ENCODE peak calls at places on chromosomes 3 and 15, in six cellular contexts. R is RCC 7860; Y is caudate nucleus; Z is stimulated activated CD4-positive, alpha-beta T cell treated with anti-CD3 and anti-CD28 coated beads, Interleukin-2, amount 100 ng/mL, for 4 hours; V is left lobe of liver; B is T1000. I is an unnamed sample.

GRCh38 chr3:31010491-31010890 is 116.0 kb upstream of the GADL1 start:
- DNase-seq in R (no peak), Y (no peak), Z (no peak), V (no peak), B (no peak), I (no peak)

GRCh38 chr3:120311863-120312794 is 27.1 kb upstream of the GPR156 start:
- DNase-seq in R (no peak), Y (no peak), Z (no peak), V (no peak), B (no peak), I (no peak)

GRCh38 chr15:35973019-35973418 is 427.1 kb upstream of the DPH6 start:
- DNase-seq in R (no peak), Y (no peak), Z (no peak), V (no peak), B (no peak), I (no peak)

GRCh38 chr3:140859592-140860336 is 81.9 kb upstream of the SLC25A36 start:
- DNase-seq in R (no peak), Y (no peak), Z (no peak), V (no peak), B (no peak), I (no peak)

GRCh38 chr15:40353697-40354096 is 2.9 kb downstream of the PHGR1 start:
- DNase-seq in R (no peak), Y (no peak), Z (no peak), V (peak), B (no peak), I (no peak)

GRCh38 chr3:183008799-183009198 is 28.5 kb upstream of the DCUN1D1 start:
- DNase-seq in R (no peak), Y (no peak), Z (no peak), V (no peak), B (no peak), I (no peak)

GRCh38 chr15:88476635-88477038 is 9.1 kb downstream of the MRPS11 start:
- DNase-seq in R (no peak), Y (no peak), Z (peak), V (peak), B (no peak), I (no peak)

GRCh38 chr3:29512620-29513019 is 231.7 kb downstream of the RBMS3 start:
- DNase-seq in R (no peak), Y (no peak), Z (no peak), V (no peak), B (no peak), I (no peak)

GRCh38 chr3:27326211-27326948 is 42.8 kb downstream of the NEK10 start:
- DNase-seq in R (no peak), Y (no peak), Z (no peak), V (no peak), B (peak), I (no peak)

GRCh38 chr3:112670824-112671223 is 29.9 kb upstream of the CCDC80 start:
- DNase-seq in R (no peak), Y (no peak), Z (no peak), V (no peak), B (no peak), I (no peak)

GRCh38 chr3:22937536-22937935 is 265.6 kb upstream of the UBE2E2 start:
- DNase-seq in R (no peak), Y (no peak), Z (no peak), V (no peak), B (no peak), I (no peak)

GRCh38 chr15:34223904-34224596 is 766 bp upstream of the EMC4 start:
- DNase-seq in R (no peak), Y (no peak), Z (no peak), V (no peak), B (no peak), I (no peak)

GRCh38 chr3:120090422-120090821 is 3.8 kb downstream of the GSK3B start:
- DNase-seq in R (no peak), Y (no peak), Z (no peak), V (no peak), B (no peak), I (no peak)

GRCh38 chr3:86175593-86175992 is 815.4 kb downstream of the VGLL3 start:
- DNase-seq in R (no peak), Y (no peak), Z (no peak), V (no peak), B (no peak), I (no peak)

GRCh38 chr3:56787784-56788256 is 13.9 kb downstream of the ARHGEF3 start:
- DNase-seq in R (no peak), Y (no peak), Z (peak), V (no peak), B (no peak), I (peak)

GRCh38 chr15:98035577-98036010 is 75.1 kb downstream of the ARRDC4 start:
- DNase-seq in R (no peak), Y (no peak), Z (no peak), V (peak), B (no peak), I (no peak)

GRCh38 chr15:68989876-68990754 is 24.4 kb upstream of the NOX5 start:
- DNase-seq in R (no peak), Y (no peak), Z (no peak), V (no peak), B (no peak), I (no peak)

GRCh38 chr3:133038089-133038730 is at the start of gene TMEM108:
- DNase-seq in R (no peak), Y (peak), Z (no peak), V (peak), B (peak), I (no peak)

GRCh38 chr3:138442996-138443395 is 8.6 kb downstream of the ESYT3 start:
- DNase-seq in R (no peak), Y (no peak), Z (no peak), V (no peak), B (no peak), I (no peak)

I was measured in activated CD4-positive, alpha-beta T cell treated with anti-CD3 and anti-CD28 coated beads for 4 hours.